ENCODE peak calls at places on chromosomes 6 and 20, in five cellular contexts. G is H1, J is K562, K is GM12878, W is HepG2. M is an unnamed sample.
A peak's percentile ranks its signal among the peaks of the same experiment; 100 is the strongest.

GRCh38 chr6:36247691-36248090 is 22.2 kb upstream of the PNPLA1 start:
- DNase-seq in G (no peak), K (no peak), W (no peak), J (no peak), M (no peak)

GRCh38 chr6:3895303-3895635 is 46.1 kb downstream of the FAM50B start:
- DNase-seq in W (no peak), G (no peak), J (no peak), K (no peak), M (no peak)

GRCh38 chr20:41363601-41364000 is 3.0 kb downstream of the EMILIN3 start:
- DNase-seq in J (no peak), G (no peak), W (no peak), K (no peak), M (no peak)

GRCh38 chr20:53779822-53780221 is 186.2 kb upstream of the ZNF217 start:
- DNase-seq in G (no peak), K (no peak), W (no peak), J (no peak), M (no peak)

GRCh38 chr6:20458051-20458894 is 56.6 kb downstream of the E2F3 start:
- DNase-seq in W (no peak), G (no peak), J (peak; percentile 93), K (no peak), M (no peak)

GRCh38 chr6:11196511-11197174 is 35.8 kb downstream of the NEDD9 start:
- DNase-seq in K (no peak), J (no peak), G (no peak), W (no peak), M (no peak)

GRCh38 chr6:106939848-106940247 is 34.7 kb downstream of the CD24 start:
- DNase-seq in K (peak; percentile 40), J (no peak), G (no peak), W (no peak), M (no peak)

GRCh38 chr20:3383878-3384495 is 23.5 kb downstream of the DNAAF9 start:
- DNase-seq in J (no peak), K (no peak), G (no peak), W (no peak), M (no peak)

GRCh38 chr20:37534401-37535157 is 6.9 kb upstream of the BLCAP start:
- DNase-seq in G (peak; percentile 70), K (peak; percentile 90), J (peak; percentile 79), W (peak; percentile 83), M (peak; percentile 38)

GRCh38 chr6:106883808-106884262 is 90.7 kb downstream of the CD24 start:
- DNase-seq in W (peak; percentile 36), G (no peak), K (no peak), J (peak; percentile 72), M (no peak)

GRCh38 chr20:59039233-59039632 is 3.4 kb downstream of the PRELID3B start:
- DNase-seq in W (no peak), G (no peak), K (no peak), J (no peak), M (no peak)

GRCh38 chr6:108200631-108201030 is 34.8 kb downstream of the NR2E1 start:
- DNase-seq in G (no peak), J (no peak), W (peak; percentile 72), K (no peak), M (peak; percentile 78)

GRCh38 chr20:4885877-4886276 is 115.4 kb downstream of the SLC23A2 start:
- DNase-seq in G (no peak), K (no peak), J (no peak), W (no peak), M (no peak)

GRCh38 chr6:41258196-41258493 is 28.3 kb downstream of the TREM1 start:
- DNase-seq in W (no peak), K (no peak), G (no peak), J (no peak), M (no peak)

GRCh38 chr6:155187994-155188706 is 75.7 kb upstream of the CLDN20 start:
- DNase-seq in K (no peak), J (no peak), W (no peak), G (no peak), M (no peak)

GRCh38 chr6:4134841-4135664 is at the start of gene ECI2:
- DNase-seq in G (peak; percentile 85), K (no peak), J (peak; percentile 84), W (peak; percentile 71), M (peak; percentile 48)

GRCh38 chr6:164455835-164456234 is 853.6 kb downstream of the C6orf118 start:
- DNase-seq in G (peak; percentile 43), K (no peak), W (no peak), J (peak; percentile 10), M (no peak)

GRCh38 chr6:15389759-15390723 is 144.2 kb downstream of the JARID2 start:
- DNase-seq in W (peak; percentile 60), J (peak; percentile 75), K (peak; percentile 52), G (no peak), M (peak; percentile 25)

GRCh38 chr20:5729348-5729747 is 20.9 kb upstream of the SHLD1 start:
- DNase-seq in W (no peak), G (no peak), J (no peak), K (no peak), M (peak; percentile 40)

GRCh38 chr6:125363360-125364121 is 61.8 kb upstream of the HDDC2 start:
- DNase-seq in K (no peak), J (peak; percentile 43), W (peak; percentile 10), G (peak; percentile 74), M (no peak)

GRCh38 chr6:13455604-13456003 is 31.8 kb downstream of the GFOD1 start:
- DNase-seq in G (no peak), K (no peak), W (no peak), J (no peak), M (no peak)

GRCh38 chr6:161056451-161056850 is 64.9 kb downstream of the MAP3K4 start:
- DNase-seq in G (no peak), J (no peak), K (no peak), W (no peak), M (no peak)

GRCh38 chr6:141552031-141552430 is 580.7 kb upstream of the GJE1 start:
- DNase-seq in W (no peak), J (no peak), G (no peak), K (no peak), M (no peak)

GRCh38 chr20:21643417-21643816 is 62.0 kb upstream of the PAX1 start:
- DNase-seq in G (no peak), W (no peak), J (no peak), K (no peak), M (no peak)

GRCh38 chr20:49323622-49324238 is 45.9 kb upstream of the ZNFX1 start:
- DNase-seq in W (peak; percentile 52), K (no peak), J (peak; percentile 72), G (no peak), M (peak; percentile 47)

GRCh38 chr6:11475019-11475418 is 62.5 kb upstream of the TMEM170B start:
- DNase-seq in K (no peak), J (no peak), G (no peak), W (no peak), M (no peak)

GRCh38 chr6:170271771-170272314 is 19.0 kb downstream of the DLL1 start:
- DNase-seq in W (no peak), J (no peak), G (no peak), K (peak; percentile 91), M (no peak)

DNA sequence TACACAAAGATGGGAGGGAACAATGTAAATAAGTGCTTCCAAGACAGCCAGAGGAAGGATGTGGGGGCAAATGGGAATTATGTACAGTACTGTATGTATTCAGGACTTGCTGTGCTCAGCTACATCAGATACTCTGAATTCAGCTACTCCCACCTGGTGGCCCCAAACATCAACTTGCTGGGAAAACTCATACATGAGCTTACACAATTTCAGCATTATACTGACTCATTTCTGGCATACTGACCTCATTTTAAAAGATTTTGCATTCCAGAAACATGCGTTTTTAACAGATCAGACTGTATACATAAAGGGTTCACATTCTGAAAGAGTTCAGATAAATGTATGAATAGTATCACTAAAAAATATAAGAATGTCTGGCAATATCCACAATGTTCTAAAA is 59.7 kb downstream of the GPX5 start:
- DNase-seq in J (peak; percentile 32), G (no peak), W (peak; percentile 55), K (no peak), M (no peak)
- TF ChIP-seq MAX in J (no peak), G (no peak), W (no peak), K (no peak), M (no peak)

DNA sequence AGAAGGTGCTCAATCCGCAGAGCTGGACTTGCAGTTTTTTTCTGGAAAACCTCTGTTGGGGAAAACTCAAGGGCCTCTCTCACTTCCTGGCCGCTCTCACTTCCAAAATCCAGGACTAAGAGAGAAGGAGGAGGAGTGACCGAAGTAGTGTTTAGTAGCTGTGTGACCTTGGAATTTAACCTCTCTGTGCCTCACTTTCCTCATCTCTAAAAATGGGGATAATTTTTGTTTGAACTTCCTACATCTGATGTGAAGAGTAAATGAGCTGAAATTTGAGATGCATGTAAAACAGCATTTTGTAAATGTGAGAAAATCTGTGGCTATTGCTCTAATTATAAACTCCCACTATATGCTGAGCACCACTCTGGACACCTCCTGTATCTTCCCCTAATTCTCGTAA is 5.1 kb downstream of the SLC13A3 start:
- DNase-seq in W (no peak), J (no peak), G (no peak), K (no peak), M (no peak)
- TF ChIP-seq KDM1A in W (no peak), J (no peak), G (no peak), K (no peak), M (no peak)

GRCh38 chr20:62709537-62709905 is 885 bp downstream of the NTSR1 start:
- DNase-seq in W (no peak), J (no peak), K (no peak), G (no peak), M (no peak)

GRCh38 chr20:62707281-62707941 is 1.2 kb upstream of the NTSR1 start:
- DNase-seq in W (no peak), K (no peak), J (no peak), G (no peak), M (no peak)

GRCh38 chr20:62710221-62710885 is 1.7 kb downstream of the NTSR1 start:
- DNase-seq in G (no peak), W (no peak), J (no peak), K (no peak), M (no peak)

GRCh38 chr20:62707981-62708521 is 585 bp upstream of the NTSR1 start:
- DNase-seq in G (peak; percentile 86), K (no peak), J (no peak), W (no peak), M (peak; percentile 68)

GRCh38 chr20:62708591-62709536 is at the start of gene NTSR1:
- DNase-seq in J (no peak), W (no peak), G (peak; percentile 79), K (no peak), M (no peak)
- TF ChIP-seq MAX in J (no peak), W (no peak), G (peak; percentile 3), K (no peak), M (no peak)

GRCh38 chr20:56621730-56622129 is 7.4 kb upstream of the TFAP2C start:
- DNase-seq in G (no peak), W (no peak), K (no peak), J (no peak), M (no peak)
- TF ChIP-seq KDM1A in G (no peak), W (no peak), K (no peak), J (no peak), M (no peak)

GRCh38 chr20:16929756-16930155 is 181.6 kb downstream of the OTOR start:
- DNase-seq in K (no peak), G (no peak), W (no peak), J (no peak), M (no peak)
- TF ChIP-seq MAX in K (no peak), G (no peak), W (no peak), J (no peak), M (no peak)